ENCODE peak calls at places on chromosomes 6 and 20, in six cellular contexts. S is lower leg skin, C is Peyer's patch, A is fibroblast of the aortic adventitia, Y is psoas muscle, I is mesothelial cell of epicardium. W is an unnamed sample.

GRCh38 chr6:130167655-130168054 is 55.1 kb downstream of the SAMD3 start:
- DNase-seq in A (peak; percentile 62), Y (no peak), C (no peak), I (no peak), S (no peak), W (no peak)

GRCh38 chr6:129370268-129370916 is 339.6 kb downstream of the ARHGAP18 start:
- DNase-seq in Y (no peak), C (no peak), I (peak; percentile 55), A (peak; percentile 73), S (peak; percentile 42), W (no peak)

GRCh38 chr6:33731035-33731434 is 15.7 kb downstream of the IP6K3 start:
- DNase-seq in C (no peak), A (no peak), I (no peak), Y (peak; percentile 63), S (no peak), W (no peak)

GRCh38 chr6:141677598-141678211 is 455.0 kb upstream of the GJE1 start:
- DNase-seq in C (no peak), Y (no peak), A (peak; percentile 62), I (no peak), S (no peak), W (no peak)

GRCh38 chr6:77454386-77454785 is 8.9 kb downstream of the HTR1B start:
- DNase-seq in Y (no peak), A (no peak), I (no peak), C (no peak), S (no peak), W (no peak)

GRCh38 chr6:100228437-100229424 is 234.7 kb upstream of the MCHR2 start:
- DNase-seq in Y (peak; percentile 82), I (peak; percentile 51), S (peak; percentile 36), A (peak; percentile 50), C (peak; percentile 69), W (no peak)

GRCh38 chr20:25020345-25020744 is 27.8 kb upstream of the APMAP start:
- DNase-seq in C (peak; percentile 24), S (no peak), Y (no peak), A (no peak), I (no peak), W (no peak)

GRCh38 chr6:136737343-136738177 is 54.7 kb downstream of the MAP3K5 start:
- DNase-seq in C (no peak), I (no peak), Y (no peak), S (no peak), A (peak; percentile 86), W (no peak)

GRCh38 chr6:64254558-64254957 is 619.0 kb downstream of the PHF3 start:
- DNase-seq in C (no peak), Y (no peak), S (no peak), I (no peak), A (no peak), W (no peak)

GRCh38 chr6:144155529-144155928 is 5.2 kb downstream of the STX11 start:
- DNase-seq in A (no peak), C (no peak), I (no peak), Y (no peak), S (no peak), W (no peak)

GRCh38 chr20:15654208-15654649 is 919.0 kb downstream of the KIF16B start:
- DNase-seq in S (no peak), Y (no peak), C (no peak), A (peak; percentile 20), I (no peak), W (no peak)

GRCh38 chr6:158083687-158084325 is 84.3 kb downstream of the SERAC1 start:
- DNase-seq in A (no peak), I (no peak), Y (no peak), S (no peak), C (no peak), W (no peak)

GRCh38 chr6:15313367-15313766 is 67.5 kb downstream of the JARID2 start:
- DNase-seq in S (no peak), A (no peak), Y (peak; percentile 61), I (no peak), C (no peak), W (no peak)

GRCh38 chr6:9437836-9438235 is 977.0 kb downstream of the TFAP2A start:
- DNase-seq in A (peak; percentile 15), I (no peak), C (no peak), S (no peak), Y (no peak), W (no peak)

GRCh38 chr6:157240059-157240959 is 83.0 kb downstream of the TMEM242 start:
- DNase-seq in S (peak; percentile 74), C (peak; percentile 78), A (peak; percentile 71), I (no peak), Y (peak; percentile 92), W (no peak)

GRCh38 chr6:6665505-6665904 is 77.0 kb downstream of the LY86 start:
- DNase-seq in I (no peak), S (no peak), A (no peak), Y (no peak), C (no peak), W (no peak)

GRCh38 chr6:149003560-149003959 is 256.7 kb downstream of the UST start:
- DNase-seq in C (no peak), S (no peak), A (no peak), Y (no peak), I (no peak), W (no peak)

GRCh38 chr6:63839485-63839884 is 203.9 kb downstream of the PHF3 start:
- DNase-seq in C (no peak), S (no peak), A (peak; percentile 15), I (no peak), Y (no peak), W (no peak)

GRCh38 chr6:147531321-147531720 is 22.8 kb downstream of the SAMD5 start:
- DNase-seq in Y (no peak), A (no peak), C (no peak), S (no peak), I (no peak), W (no peak)

GRCh38 chr6:106197441-106197840 is 111.3 kb downstream of the PRDM1 start:
- DNase-seq in C (no peak), A (no peak), Y (no peak), I (no peak), S (no peak), W (no peak)

GRCh38 chr6:42787018-42787611 is 5.3 kb downstream of the BICRAL start:
- DNase-seq in S (no peak), C (no peak), A (no peak), Y (no peak), I (no peak), W (no peak)

GRCh38 chr6:134830945-134831344 is 119.0 kb downstream of the ALDH8A1 start:
- DNase-seq in I (no peak), Y (no peak), S (no peak), C (no peak), A (no peak), W (no peak)

GRCh38 chr20:48403362-48403761 is 424.4 kb downstream of the PREX1 start:
- DNase-seq in I (no peak), Y (no peak), S (no peak), C (no peak), A (no peak), W (no peak)

GRCh38 chr20:48406462-48407235 is 421.1 kb downstream of the PREX1 start:
- DNase-seq in S (no peak), Y (no peak), C (no peak), I (no peak), A (no peak), W (no peak)

GRCh38 chr20:48405909-48406308 is 421.9 kb downstream of the PREX1 start:
- DNase-seq in C (no peak), I (no peak), S (no peak), Y (no peak), A (no peak), W (no peak)

GRCh38 chr20:48407710-48408109 is 420.1 kb downstream of the PREX1 start:
- DNase-seq in I (no peak), C (no peak), A (no peak), Y (no peak), S (no peak), W (no peak)

GRCh38 chr20:48404598-48404997 is 423.2 kb downstream of the PREX1 start:
- DNase-seq in C (no peak), Y (no peak), S (no peak), I (no peak), A (no peak), W (no peak)
- TF ChIP-seq CTCF in C (no peak), Y (no peak), S (no peak), I (peak; percentile 49), A (peak; percentile 8), W (no peak)

GRCh38 chr6:36765943-36766648 is 68.5 kb downstream of the RAB44 start:
- DNase-seq in I (peak; percentile 84), S (peak; percentile 74), A (peak; percentile 88), Y (peak; percentile 89), C (peak; percentile 86), W (peak; percentile 61)
- TF ChIP-seq CTCF in I (peak; percentile 66), S (no peak), A (peak; percentile 97), Y (peak; percentile 89), C (peak; percentile 95), W (no peak)

DNA sequence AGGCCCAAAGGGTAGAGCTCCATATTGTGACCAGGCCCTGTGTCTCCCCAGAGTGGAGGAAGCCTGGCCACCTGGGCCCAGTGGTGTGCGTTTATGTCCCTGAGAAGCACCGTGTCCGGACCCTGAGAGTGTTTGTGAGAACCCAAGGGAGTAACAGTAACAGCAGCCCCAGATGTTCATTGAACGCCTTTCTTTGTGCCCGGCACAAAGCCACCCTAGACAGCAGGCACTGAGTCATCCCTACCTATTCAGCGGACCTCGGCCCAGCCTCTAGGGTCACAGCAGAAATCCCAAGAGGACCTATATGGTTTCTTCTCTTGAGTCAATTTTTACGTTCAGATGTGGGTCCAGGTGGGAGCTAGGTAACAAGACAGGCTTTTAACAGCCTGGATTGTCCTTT is 24.5 kb downstream of the BCAS4 start:
- DNase-seq in I (no peak), C (no peak), A (no peak), Y (no peak), S (no peak), W (no peak)
- TF ChIP-seq CTCF in I (no peak), C (no peak), A (no peak), Y (no peak), S (no peak), W (no peak)

GRCh38 chr6:2745246-2745645 is 5.5 kb downstream of the MYLK4 start:
- DNase-seq in I (no peak), C (no peak), S (no peak), A (no peak), Y (no peak), W (no peak)

GRCh38 chr6:2744778-2745177 is 5.9 kb downstream of the MYLK4 start:
- DNase-seq in A (no peak), C (no peak), Y (no peak), S (no peak), I (no peak), W (no peak)

GRCh38 chr6:2743280-2744205 is 7.2 kb downstream of the MYLK4 start:
- DNase-seq in S (no peak), I (no peak), A (no peak), C (no peak), Y (no peak), W (no peak)

GRCh38 chr6:2746557-2747061 is 4.1 kb downstream of the MYLK4 start:
- DNase-seq in A (no peak), I (no peak), C (no peak), S (no peak), Y (peak; percentile 93), W (no peak)

DNA sequence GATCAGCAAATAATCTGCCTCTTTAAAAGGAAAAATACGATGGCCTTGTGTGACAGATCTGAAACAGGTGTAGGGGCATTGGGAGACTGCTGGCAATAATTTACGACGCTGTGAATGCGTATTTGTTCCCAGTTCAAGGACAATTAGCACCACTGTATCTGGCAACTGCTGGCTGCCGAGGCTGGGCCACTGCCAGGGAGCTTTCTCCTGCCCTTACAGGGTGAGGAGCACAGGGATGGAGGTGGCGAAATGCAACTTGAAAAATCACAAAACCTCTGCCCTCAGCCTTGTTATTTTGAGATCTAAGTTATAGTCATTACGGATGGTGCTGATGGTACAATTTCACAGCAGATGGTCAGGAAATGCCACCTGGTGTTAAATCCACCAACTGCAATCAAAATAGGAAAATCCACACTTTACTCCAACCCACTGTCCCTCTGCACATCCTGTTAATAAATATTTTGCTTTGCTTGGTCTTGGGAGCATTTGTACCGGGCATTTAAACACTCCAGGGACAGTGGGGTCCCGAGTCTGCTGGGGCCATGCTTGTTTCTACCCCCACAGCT is 6.4 kb downstream of the MYLK4 start:
- DNase-seq in Y (peak; percentile 95), A (peak; percentile 18), S (no peak), C (no peak), I (no peak), W (no peak)
- TF ChIP-seq CTCF in Y (peak; percentile 32), A (peak; percentile 29), S (no peak), C (peak; percentile 35), I (no peak), W (no peak)